ENCODE peak calls at places on chromosomes 12 and 14, in four cellular contexts. B is K562, J is IMR-90, L is endothelial cell of umbilical vein. Z is an unnamed sample.

GRCh38 chr12:121797937-121798801 is 4.7 kb upstream of the RHOF start:
- DNase-seq in B (peak; percentile 85), L (peak; percentile 55), J (peak; percentile 50), Z (no peak)

GRCh38 chr12:113055594-113056380 is 743 bp upstream of the DTX1 start:
- DNase-seq in J (no peak), B (no peak), L (no peak), Z (no peak)

GRCh38 chr14:102925646-102926045 is 3.2 kb downstream of the AMN start:
- DNase-seq in J (no peak), B (no peak), L (no peak), Z (no peak)

GRCh38 chr14:30375280-30375892 is 183.6 kb upstream of the G2E3 start:
- DNase-seq in J (peak; percentile 47), B (peak; percentile 64), L (peak; percentile 68), Z (no peak)

GRCh38 chr14:65045691-65046090 is 56.6 kb downstream of the MAX start:
- DNase-seq in B (no peak), L (no peak), J (no peak), Z (no peak)

GRCh38 chr12:123099556-123100192 is 51.2 kb downstream of the PITPNM2 start:
- DNase-seq in J (no peak), B (no peak), L (no peak), Z (no peak)

GRCh38 chr12:124675881-124676688 is 108.7 kb upstream of the NCOR2 start:
- DNase-seq in B (no peak), J (peak; percentile 71), L (no peak), Z (no peak)

GRCh38 chr12:64459388-64460024 is 7.6 kb downstream of the TBK1 start:
- DNase-seq in B (peak; percentile 16), J (no peak), L (peak; percentile 45), Z (no peak)

DNA sequence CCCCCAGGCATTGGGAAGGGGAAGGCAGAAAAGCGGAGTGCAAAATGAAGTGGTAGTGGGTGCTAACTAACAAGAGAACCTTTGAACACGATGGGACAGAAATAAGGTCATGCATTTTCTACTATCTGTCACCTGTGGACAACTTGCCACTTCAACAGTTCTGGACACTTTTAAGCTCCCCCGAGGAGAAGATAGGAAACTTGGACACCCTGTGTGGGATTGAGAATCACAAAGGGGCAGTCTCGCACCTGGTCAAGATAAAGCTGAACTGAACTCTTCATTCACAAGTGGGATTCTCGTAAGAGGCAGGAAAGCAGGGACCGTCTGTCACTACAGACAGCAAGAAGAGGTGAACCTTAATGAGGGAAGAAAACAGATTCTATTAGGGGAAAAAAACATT is 51.6 kb downstream of the EIF2S3B start:
- DNase-seq in B (no peak), J (no peak), L (no peak), Z (no peak)
- H3K9me1 ChIP-seq in B (no peaks in the 10 kb centered on the region), J (no peaks in the 10 kb centered on the region), L (no peaks in the 10 kb centered on the region), Z (no peaks in the 10 kb centered on the region)

GRCh38 chr14:98204139-98204538 is 1067.9 kb downstream of the BCL11B start:
- DNase-seq in B (no peak), J (no peak), L (no peak), Z (no peak)
- H3K9me1 ChIP-seq in B (no peaks in the 10 kb centered on the region), J (no peaks in the 10 kb centered on the region), L (no peaks in the 10 kb centered on the region), Z (no peaks in the 10 kb centered on the region)

DNA sequence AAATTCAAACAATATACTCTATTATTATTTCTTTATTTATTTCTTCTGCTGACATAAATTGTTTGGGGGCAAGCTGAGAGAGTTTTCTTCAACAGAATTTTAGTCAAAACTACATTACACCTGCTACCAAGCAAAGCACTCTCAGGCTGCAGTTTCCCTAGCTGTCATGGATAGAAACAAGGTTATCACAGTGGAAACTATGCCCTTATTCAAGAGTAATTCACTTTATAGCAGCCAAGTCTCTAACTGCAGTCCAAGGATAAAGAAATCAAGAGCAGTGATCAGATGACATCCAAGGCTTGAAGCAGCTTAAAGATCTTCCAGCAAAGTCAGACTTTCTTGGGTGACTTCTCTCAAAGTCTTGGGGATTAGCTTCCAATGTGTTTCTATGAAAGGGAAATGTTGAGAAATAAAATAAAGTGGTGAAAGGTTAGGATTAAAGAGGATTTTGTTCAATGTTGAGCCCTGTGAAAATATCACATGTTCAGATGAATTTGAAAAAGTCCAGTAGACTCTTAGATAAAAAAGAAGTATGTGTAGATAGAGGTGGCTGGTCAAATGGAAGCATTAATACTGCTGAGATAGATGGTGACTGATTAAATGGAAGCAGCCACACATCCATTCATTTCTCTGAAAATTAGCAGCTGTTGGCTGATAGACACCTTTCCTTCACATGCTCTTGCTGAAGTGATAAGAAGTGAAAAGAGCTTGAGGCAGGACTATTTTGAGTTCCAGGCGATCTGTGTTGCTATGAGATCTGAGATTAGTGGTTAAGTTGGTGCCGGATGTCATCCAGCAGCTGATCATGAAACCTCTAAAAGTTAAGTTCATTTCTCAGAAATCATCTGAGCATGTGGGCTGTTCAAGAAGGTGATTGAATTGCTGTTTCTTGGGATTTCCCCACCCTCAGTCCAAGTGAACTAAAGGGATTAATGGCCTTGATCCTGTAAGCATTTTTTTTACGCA is 257.8 kb upstream of the BTG1 start:
- DNase-seq in L (no peak), J (no peak), B (peak; percentile 95), Z (no peak)
- H3K9me1 ChIP-seq in L (no peaks in the 10 kb centered on the region), J (no peaks in the 10 kb centered on the region), B (no peaks in the 10 kb centered on the region), Z (no peaks in the 10 kb centered on the region)

GRCh38 chr12:104680070-104680469 is 223.3 kb downstream of the CHST11 start:
- DNase-seq in B (peak; percentile 20), J (peak; percentile 22), L (peak; percentile 19), Z (no peak)

GRCh38 chr12:104683831-104684503 is 227.2 kb downstream of the CHST11 start:
- DNase-seq in L (no peak), B (no peak), J (no peak), Z (no peak)

GRCh38 chr12:104682790-104683279 is 226.1 kb downstream of the CHST11 start:
- DNase-seq in J (no peak), L (no peak), B (no peak), Z (no peak)

GRCh38 chr12:104680506-104680905 is 223.8 kb downstream of the CHST11 start:
- DNase-seq in J (no peak), B (no peak), L (no peak), Z (no peak)

DNA sequence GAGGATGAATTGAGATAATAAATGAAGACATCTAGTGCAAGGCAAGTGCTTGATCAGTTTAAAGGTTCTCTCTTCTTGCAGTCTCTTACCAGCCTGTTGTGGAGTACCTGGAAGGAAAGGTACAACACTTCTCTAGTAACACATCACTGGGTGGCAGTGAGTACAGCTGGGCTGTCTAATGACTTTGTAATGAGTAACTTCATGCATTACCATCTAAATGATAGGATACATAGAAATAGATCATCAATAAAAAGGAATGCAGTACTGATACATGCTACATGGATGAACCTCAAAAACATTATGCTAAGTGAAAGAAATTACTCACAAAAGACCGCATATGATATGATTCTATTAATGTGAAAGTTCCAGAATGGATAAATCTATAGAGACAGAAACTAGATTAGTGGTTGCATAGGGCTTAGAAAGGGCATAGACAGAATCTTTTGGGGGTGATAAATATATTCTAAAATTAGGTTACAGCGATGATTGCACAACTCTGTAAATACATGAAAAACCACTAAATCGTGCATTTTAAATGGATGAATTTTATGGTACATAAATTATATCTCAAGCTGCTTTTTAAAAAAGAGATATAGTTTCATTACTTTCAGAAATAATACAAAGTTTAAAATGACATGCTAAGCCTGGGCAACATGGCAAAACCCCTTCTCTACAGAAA is 224.4 kb downstream of the CHST11 start:
- DNase-seq in B (no peak), J (no peak), L (no peak), Z (no peak)
- H3K9me1 ChIP-seq in B (no peaks in the 10 kb centered on the region), J (no peaks in the 10 kb centered on the region), L (no peaks in the 10 kb centered on the region), Z (no peaks in the 10 kb centered on the region)

GRCh38 chr14:38548091-38548490 is 292.2 kb upstream of the CLEC14A start:
- DNase-seq in L (no peak), J (no peak), B (no peak), Z (no peak)

GRCh38 chr14:38544766-38545165 is 288.9 kb upstream of the CLEC14A start:
- DNase-seq in B (no peak), J (no peak), L (no peak), Z (no peak)

GRCh38 chr14:38549549-38549948 is 293.7 kb upstream of the CLEC14A start:
- DNase-seq in J (no peak), L (no peak), B (no peak), Z (no peak)

GRCh38 chr14:38546932-38547551 is 291.1 kb upstream of the CLEC14A start:
- DNase-seq in B (no peak), L (no peak), J (no peak), Z (no peak)
- H3K9me1 ChIP-seq in B (no peaks in the 10 kb centered on the region), L (no peaks in the 10 kb centered on the region), J (no peaks in the 10 kb centered on the region), Z (no peaks in the 10 kb centered on the region)

DNA sequence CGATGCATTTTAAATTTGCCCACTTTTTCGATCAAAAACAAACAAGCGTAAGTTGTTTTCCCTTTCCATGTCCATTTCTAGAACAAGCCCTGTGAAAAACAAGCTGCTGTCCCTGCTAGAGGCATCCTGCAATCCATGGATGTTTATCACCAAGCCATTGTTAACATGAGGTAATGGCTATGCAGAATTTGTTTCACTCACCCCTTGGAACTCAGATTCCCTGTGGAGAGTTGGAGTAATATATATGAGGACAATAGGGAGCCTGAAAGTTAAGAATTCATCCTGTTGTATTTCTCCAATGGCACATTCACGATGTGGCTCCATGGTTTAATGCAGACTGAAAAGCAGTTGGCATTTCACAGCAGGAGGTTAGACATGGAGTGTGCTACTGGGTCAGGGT is 32.3 kb downstream of the GPR65 start:
- DNase-seq in J (no peak), B (no peak), L (no peak), Z (no peak)
- H3K9me1 ChIP-seq in J (no peaks in the 10 kb centered on the region), B (no peaks in the 10 kb centered on the region), L (no peaks in the 10 kb centered on the region), Z (no peaks in the 10 kb centered on the region)